ENCODE peak calls at places on chromosomes 3 and 15, in four cellular contexts. S is ascending aorta, Q is hepatocyte, K is H9. M is an unnamed sample. For H3K27me3, the result is how much of the 10 kb centered on the place peaks cover.

GRCh38 chr15:100259266-100259665 is 82.5 kb downstream of the ADAMTS17 start:
- DNase-seq in S (peak), Q (no peak), K (no peak), M (no peak)

GRCh38 chr3:24493951-24494615 is 567 bp downstream of the THRB start:
- DNase-seq in Q (peak), S (peak), K (peak), M (peak)

GRCh38 chr3:33994568-33994967 is 196.1 kb downstream of the PDCD6IP start:
- DNase-seq in S (no peak), Q (no peak), K (no peak), M (no peak)

GRCh38 chr15:66774001-66774814 is 72.2 kb downstream of the SMAD6 start:
- DNase-seq in Q (peak), K (peak), S (peak), M (no peak)

GRCh38 chr3:64445318-64446300 is 220.3 kb upstream of the PRICKLE2 start:
- DNase-seq in S (no peak), K (peak), Q (peak), M (no peak)

GRCh38 chr15:91126080-91126479 is 26.0 kb downstream of the SV2B start:
- DNase-seq in S (no peak), Q (no peak), K (no peak), M (no peak)

GRCh38 chr3:149215474-149215873 is 6.2 kb downstream of the CP start:
- DNase-seq in K (no peak), S (no peak), Q (no peak), M (no peak)

GRCh38 chr3:107268461-107268860 is 108.8 kb upstream of the CCDC54 start:
- DNase-seq in S (no peak), K (no peak), Q (no peak), M (no peak)

GRCh38 chr3:8840556-8840955 is 71.1 kb upstream of the OXTR start:
- DNase-seq in K (no peak), S (no peak), Q (peak), M (no peak)

GRCh38 chr3:160129459-160130061 is 95.7 kb upstream of the C3orf80 start:
- DNase-seq in S (no peak), Q (no peak), K (no peak), M (no peak)

GRCh38 chr15:78979456-78980320 is 34.8 kb upstream of the CTSH start:
- DNase-seq in K (peak), S (peak), Q (peak), M (peak)

GRCh38 chr3:190697901-190698300 is 164.6 kb downstream of the GMNC start:
- DNase-seq in S (no peak), Q (no peak), K (no peak), M (no peak)

GRCh38 chr3:127107002-127107401 is 85.9 kb upstream of the PRR23E start:
- DNase-seq in S (peak), K (no peak), Q (no peak), M (no peak)

GRCh38 chr15:74317820-74318375 is 49.5 kb downstream of the CYP11A1 start:
- DNase-seq in S (peak), K (no peak), Q (peak), M (no peak)

GRCh38 chr3:73592154-73592877 is 32.4 kb downstream of the PDZRN3 start:
- DNase-seq in S (no peak), K (no peak), Q (no peak), M (no peak)

GRCh38 chr15:78640840-78641733 is at the start of gene CHRNB4:
- DNase-seq in K (peak), Q (peak), S (no peak), M (no peak)

GRCh38 chr3:194203482-194204035 is 67.6 kb downstream of the HES1 start:
- DNase-seq in S (no peak), K (peak), Q (no peak), M (no peak)

GRCh38 chr3:46607603-46608028 is 4.7 kb upstream of the FAM240A start:
- DNase-seq in S (no peak), Q (no peak), K (peak), M (no peak)

GRCh38 chr15:78492841-78493240 is 14.5 kb upstream of the HYKK start:
- DNase-seq in S (no peak), Q (no peak), K (no peak), M (no peak)

GRCh38 chr3:51703026-51703775 is 3.7 kb upstream of the GRM2 start:
- DNase-seq in S (no peak), K (no peak), Q (no peak), M (no peak)

GRCh38 chr15:91110407-91110806 is 10.3 kb downstream of the SV2B start:
- DNase-seq in S (no peak), K (no peak), Q (no peak), M (no peak)

GRCh38 chr15:70266412-70267089 is 168.8 kb upstream of the TLE3 start:
- DNase-seq in S (peak), K (no peak), Q (no peak), M (no peak)

GRCh38 chr3:47910777-47911440 is 105.3 kb downstream of the MAP4 start:
- DNase-seq in S (no peak), K (no peak), Q (peak), M (peak)

GRCh38 chr3:13015286-13016082 is 57.7 kb downstream of the IQSEC1 start:
- DNase-seq in Q (no peak), K (no peak), S (peak), M (peak)

GRCh38 chr3:110871869-110872268 is 199.7 kb upstream of the NECTIN3 start:
- DNase-seq in S (no peak), Q (no peak), K (no peak), M (no peak)

GRCh38 chr3:197022405-197023231 is 7.0 kb downstream of the MELTF start:
- DNase-seq in S (peak), K (peak), Q (no peak), M (no peak)

GRCh38 chr3:131972550-131972949 is 62.3 kb downstream of the CPNE4 start:
- DNase-seq in K (no peak), Q (no peak), S (no peak), M (no peak)

GRCh38 chr15:39400821-39401550 is 179.9 kb upstream of the THBS1 start:
- DNase-seq in K (no peak), Q (peak), S (no peak), M (no peak)

GRCh38 chr3:186648851-186649250 is 8.7 kb downstream of the FETUB start:
- DNase-seq in S (no peak), Q (no peak), K (no peak), M (no peak)

GRCh38 chr15:101376615-101377395 is 81.8 kb upstream of the SNRPA1 start:
- DNase-seq in Q (no peak), S (no peak), K (no peak), M (no peak)

GRCh38 chr3:112653209-112653871 is 12.4 kb upstream of the CCDC80 start:
- DNase-seq in Q (peak), S (peak), K (no peak), M (no peak)

GRCh38 chr15:43911235-43911661 is 84.4 kb downstream of the WDR76 start:
- DNase-seq in K (no peak), Q (no peak), S (no peak), M (peak)

GRCh38 chr3:27963519-27963918 is 241.4 kb upstream of the EOMES start:
- DNase-seq in K (no peak), S (no peak), Q (no peak), M (no peak)

GRCh38 chr15:65028338-65028737 is 1.1 kb downstream of the MTFMT start:
- DNase-seq in Q (no peak), K (no peak), S (no peak), M (no peak)

GRCh38 chr3:102092617-102093466 is 243.5 kb downstream of the NFKBIZ start:
- DNase-seq in S (no peak), K (no peak), Q (no peak), M (no peak)

GRCh38 chr3:62521464-62522105 is 148.2 kb upstream of the FEZF2 start:
- DNase-seq in K (no peak), S (no peak), Q (no peak), M (no peak)

GRCh38 chr15:38696120-38696727 is 131.6 kb upstream of the RASGRP1 start:
- DNase-seq in K (no peak), S (no peak), Q (no peak), M (no peak)

GRCh38 chr3:155342344-155342743 is 48.9 kb upstream of the STRIT1 start:
- DNase-seq in Q (no peak), K (no peak), S (no peak), M (no peak)

GRCh38 chr3:183098538-183099025 is 714 bp downstream of the MCCC1 start:
- DNase-seq in S (no peak), Q (peak), K (no peak), M (no peak)

GRCh38 chr3:32841341-32841740 is 23.5 kb downstream of the TRIM71 start:
- DNase-seq in K (no peak), Q (no peak), S (no peak), M (no peak)

GRCh38 chr3:32841875-32842505 is 24.2 kb downstream of the TRIM71 start:
- DNase-seq in Q (no peak), K (no peak), S (no peak), M (no peak)

GRCh38 chr3:32837789-32838188 is 20.0 kb downstream of the TRIM71 start:
- DNase-seq in K (no peak), Q (no peak), S (no peak), M (no peak)

GRCh38 chr3:32840086-32840841 is 22.5 kb downstream of the TRIM71 start:
- DNase-seq in K (peak), Q (peak), S (no peak), M (no peak)

GRCh38 chr3:32839714-32840085 is 21.9 kb downstream of the TRIM71 start:
- DNase-seq in K (no peak), Q (no peak), S (no peak), M (no peak)
- TF ChIP-seq CTCF in K (no peak), Q (no peak), S (no peak), M (no peak)

GRCh38 chr3:180684807-180685206 is 5.5 kb upstream of the CCDC39 start:
- DNase-seq in S (no peak), Q (no peak), K (peak), M (no peak)

GRCh38 chr3:180680097-180680430 is 775 bp upstream of the CCDC39 start:
- DNase-seq in K (peak), Q (peak), S (no peak), M (peak)

GRCh38 chr3:180683816-180684215 is 4.5 kb upstream of the CCDC39 start:
- DNase-seq in S (no peak), K (no peak), Q (no peak), M (no peak)

GRCh38 chr3:180678231-180678630 is 1.1 kb downstream of the CCDC39 start:
- DNase-seq in Q (no peak), K (no peak), S (no peak), M (no peak)

GRCh38 chr3:180679178-180680096 is at the start of gene CCDC39:
- DNase-seq in S (no peak), Q (peak), K (peak), M (peak)
- H3K27ac ChIP-seq in S (no peak), Q (peak), K (no peak), M (peak)

GRCh38 chr3:10960264-10960663 is 32.3 kb upstream of the SLC6A1 start:
- DNase-seq in K (no peak), S (no peak), Q (no peak), M (no peak)
- H3K27me3 ChIP-seq in K (under half), S (under half), Q (under half), M (under half)

DNA sequence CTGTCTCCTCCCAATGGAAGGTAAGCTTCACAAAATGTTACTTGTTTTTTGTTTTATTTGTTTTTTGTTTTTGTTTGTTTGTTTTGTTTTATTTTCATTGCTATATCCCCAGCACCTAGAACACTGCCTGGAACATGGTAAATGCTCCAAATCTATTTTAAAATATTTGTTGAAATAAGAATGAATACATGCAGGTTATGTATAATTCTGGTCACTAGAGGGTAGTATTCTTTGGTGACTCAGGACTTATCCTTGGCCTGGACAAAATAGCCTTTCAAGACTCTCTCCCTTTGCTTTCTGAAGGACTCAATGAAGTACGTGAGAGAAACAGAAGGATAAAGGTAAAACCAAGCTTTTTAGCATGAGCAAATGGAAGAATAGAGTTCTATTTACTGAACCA is 46.9 kb upstream of the PPP2R3A start:
- DNase-seq in Q (peak), S (no peak), K (no peak), M (no peak)
- TF ChIP-seq CTCF in Q (peak), S (peak), K (peak), M (peak)

GRCh38 chr15:68047826-68048225 is 6.3 kb upstream of the PIAS1 start:
- DNase-seq in Q (no peak), S (no peak), K (no peak), M (no peak)
- H3K27ac ChIP-seq in Q (no peak), S (no peak), K (no peak), M (no peak)

GRCh38 chr15:36880913-36881290 is 219.4 kb downstream of the MEIS2 start:
- DNase-seq in Q (no peak), S (no peak), K (no peak), M (no peak)

GRCh38 chr15:36882487-36883108 is 217.8 kb downstream of the MEIS2 start:
- DNase-seq in S (no peak), K (no peak), Q (no peak), M (no peak)

GRCh38 chr15:36879568-36880225 is 220.7 kb downstream of the MEIS2 start:
- DNase-seq in Q (no peak), S (no peak), K (peak), M (no peak)

GRCh38 chr15:36878745-36879262 is 221.5 kb downstream of the MEIS2 start:
- DNase-seq in Q (no peak), K (no peak), S (no peak), M (no peak)

DNA sequence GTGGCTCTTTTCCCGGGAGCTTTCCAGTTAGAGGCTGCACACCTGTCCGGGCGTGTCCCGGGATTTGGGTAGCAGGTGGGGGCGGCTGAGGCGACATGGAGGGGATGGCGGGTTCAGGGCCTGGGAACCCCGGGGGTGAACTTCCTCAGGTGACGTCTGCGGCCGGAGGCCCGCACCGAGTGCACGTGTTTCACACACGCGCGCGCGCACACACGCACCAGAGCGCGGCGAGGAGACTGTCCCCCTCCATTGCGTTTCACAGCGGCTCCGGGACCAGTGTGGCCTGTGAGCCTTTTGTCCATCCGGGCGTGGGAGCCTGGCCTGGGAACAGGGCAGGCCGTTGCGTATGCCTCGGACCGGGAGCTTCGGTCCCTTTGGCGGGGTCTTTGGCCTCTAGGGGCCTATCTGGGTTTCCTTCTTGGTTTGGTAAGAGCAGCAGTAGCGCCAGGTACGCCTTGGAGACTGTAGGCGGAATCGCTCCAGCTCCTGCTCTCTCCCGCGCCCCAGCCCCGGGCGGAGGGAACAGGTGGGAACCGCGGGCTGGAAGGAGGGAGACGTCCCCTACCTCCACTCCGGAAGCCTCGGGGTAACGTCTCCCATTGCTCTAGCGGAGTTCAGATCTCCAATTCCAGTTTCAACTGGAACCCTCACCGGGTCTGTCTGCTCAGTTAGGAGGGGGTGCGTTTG is 220.0 kb downstream of the MEIS2 start:
- DNase-seq in S (no peak), K (peak), Q (no peak), M (no peak)
- H3K27me3 ChIP-seq in S (under half), K (half or more), Q (half or more), M (under half)

GRCh38 chr3:129608087-129608935 is 1.8 kb upstream of the PLXND1 start:
- DNase-seq in Q (peak), S (no peak), K (peak), M (no peak)
- TF ChIP-seq CTCF in Q (peak), S (no peak), K (peak), M (peak)

M was measured in dorsolateral prefrontal cortex.